ENCODE peak calls at places on chromosomes 12 and 14, in four cellular contexts. H is EL, D is G401, Z is BJ. M is an unnamed sample.

GRCh38 chr12:26690601-26691000 is 142.4 kb downstream of the ITPR2 start:
- DNase-seq in D (no peak), H (no peak), Z (no peak), M (no peak)

GRCh38 chr12:116735084-116735483 is 2.8 kb downstream of the SPRING1 start:
- DNase-seq in H (no peak), Z (no peak), D (no peak), M (no peak)

GRCh38 chr14:66401447-66402095 is 84.6 kb upstream of the CCDC196 start:
- DNase-seq in H (peak), D (peak), Z (no peak), M (peak)

GRCh38 chr14:51616724-51617409 is 34.8 kb upstream of the FRMD6 start:
- DNase-seq in H (peak), D (peak), Z (peak), M (peak)

GRCh38 chr12:110742718-110743570 is at the start of gene PPP1CC:
- DNase-seq in D (peak), H (peak), Z (no peak), M (peak)

GRCh38 chr14:70257526-70257925 is 68.8 kb upstream of the SLC8A3 start:
- DNase-seq in D (no peak), Z (no peak), H (peak), M (no peak)

GRCh38 chr14:64191756-64192155 is 102.4 kb downstream of the ESR2 start:
- DNase-seq in H (peak), D (no peak), Z (peak), M (peak)

GRCh38 chr12:116677202-116677651 is 60.6 kb downstream of the SPRING1 start:
- DNase-seq in D (no peak), H (no peak), Z (no peak), M (no peak)

GRCh38 chr14:92259613-92260357 is 63.2 kb upstream of the SLC24A4 start:
- DNase-seq in Z (no peak), H (no peak), D (no peak), M (no peak)

GRCh38 chr12:79871621-79872020 is 63.3 kb downstream of the PPP1R12A start:
- DNase-seq in H (no peak), D (no peak), Z (no peak), M (no peak)

GRCh38 chr14:49970474-49971147 is 77.7 kb downstream of the ARF6 start:
- DNase-seq in H (peak), Z (no peak), D (no peak), M (peak)

GRCh38 chr14:74720526-74720925 is 7.6 kb downstream of the FCF1 start:
- DNase-seq in Z (no peak), D (no peak), H (peak), M (peak)

GRCh38 chr14:68249534-68250517 is 430.2 kb downstream of the RAD51B start:
- DNase-seq in Z (no peak), H (peak), D (no peak), M (no peak)

GRCh38 chr14:35470775-35471174 is 63.2 kb upstream of the INSM2 start:
- DNase-seq in H (peak), Z (no peak), D (no peak), M (peak)

GRCh38 chr14:26867171-26867757 is 269.4 kb upstream of the NOVA1 start:
- DNase-seq in Z (no peak), D (peak), H (no peak), M (no peak)

GRCh38 chr12:10718279-10718821 is 4.8 kb downstream of the YBX3 start:
- DNase-seq in D (no peak), H (peak), Z (no peak), M (peak)

GRCh38 chr12:94753071-94753779 is 102.9 kb upstream of the TMCC3 start:
- DNase-seq in Z (no peak), H (no peak), D (peak), M (no peak)

GRCh38 chr14:60509438-60510253 is 700 bp downstream of the SIX6 start:
- DNase-seq in D (no peak), Z (no peak), H (no peak), M (no peak)

GRCh38 chr14:102138535-102138934 is 1.2 kb upstream of the WDR20 start:
- DNase-seq in D (peak), Z (no peak), H (no peak), M (no peak)

GRCh38 chr12:82862876-82863649 is 176.4 kb downstream of the TMTC2 start:
- DNase-seq in D (no peak), Z (no peak), H (no peak), M (no peak)

GRCh38 chr12:111434680-111435338 is 29.1 kb downstream of the SH2B3 start:
- DNase-seq in D (peak), H (peak), Z (no peak), M (peak)

GRCh38 chr12:83574142-83574541 is 887.4 kb downstream of the TMTC2 start:
- DNase-seq in H (no peak), Z (no peak), D (no peak), M (no peak)

GRCh38 chr14:58796636-58797429 is 159.1 kb downstream of the DACT1 start:
- DNase-seq in Z (no peak), H (no peak), D (no peak), M (no peak)

GRCh38 chr14:68656452-68656851 is 136.4 kb downstream of the ZFP36L1 start:
- DNase-seq in H (no peak), D (no peak), Z (no peak), M (no peak)

GRCh38 chr12:57330989-57331388 is 80.0 kb upstream of the STAC3 start:
- DNase-seq in Z (no peak), H (no peak), D (no peak), M (no peak)

GRCh38 chr12:88111074-88111652 is 30.7 kb downstream of the CEP290 start:
- DNase-seq in Z (peak), H (peak), D (peak), M (no peak)

GRCh38 chr14:96029089-96029650 is 10.0 kb upstream of the C14orf132 start:
- DNase-seq in H (no peak), D (no peak), Z (no peak), M (no peak)

GRCh38 chr12:47244730-47245285 is 165.0 kb upstream of the AMIGO2 start:
- DNase-seq in H (no peak), D (no peak), Z (no peak), M (no peak)

GRCh38 chr12:59113831-59114273 is 193.5 kb upstream of the LRIG3 start:
- DNase-seq in D (peak), H (peak), Z (peak), M (peak)

GRCh38 chr12:1833596-1834028 is 13.2 kb downstream of the LRTM2 start:
- DNase-seq in Z (no peak), D (no peak), H (no peak), M (no peak)

GRCh38 chr12:11555743-11556625 is 93.5 kb upstream of the ETV6 start:
- DNase-seq in Z (no peak), D (peak), H (no peak), M (no peak)

GRCh38 chr14:88879016-88879415 is 54.6 kb downstream of the TTC8 start:
- DNase-seq in H (peak), D (no peak), Z (peak), M (peak)

GRCh38 chr12:111638576-111638975 is 39.5 kb upstream of the ATXN2 start:
- DNase-seq in D (no peak), Z (no peak), H (no peak), M (no peak)

GRCh38 chr12:3152013-3152412 is 74.8 kb downstream of the TSPAN9 start:
- DNase-seq in Z (no peak), H (no peak), D (no peak), M (peak)

GRCh38 chr14:101878222-101879211 is 85.9 kb upstream of the DYNC1H1 start:
- DNase-seq in D (no peak), H (no peak), Z (no peak), M (no peak)